ENCODE peak calls at places on chromosome 6, in six cellular contexts. P is breast epithelium, J is heart right ventricle, Z is fibroblast of lung, T is small intestine, B is lung. G is an unnamed sample. For H3K4me1, the result is how much of the 10 kb centered on the place peaks cover.

GRCh38 chr6:13357551-13358075 is 29.3 kb upstream of the TBC1D7 start:
- DNase-seq in B (no peak), J (no peak), P (no peak), T (no peak), Z (peak), G (no peak)

GRCh38 chr6:130431346-130431745 is 65.5 kb downstream of the TMEM200A start:
- DNase-seq in T (no peak), P (no peak), Z (no peak), J (no peak), B (no peak), G (peak)

GRCh38 chr6:87540541-87540940 is 49.2 kb downstream of the RARS2 start:
- DNase-seq in T (no peak), Z (peak), B (no peak), J (peak), P (no peak), G (no peak)

GRCh38 chr6:11064836-11065235 is 20.7 kb upstream of the ELOVL2 start:
- DNase-seq in P (no peak), T (no peak), J (no peak), B (no peak), Z (no peak), G (peak)

GRCh38 chr6:156720739-156721714 is 56.2 kb upstream of the ARID1B start:
- DNase-seq in J (no peak), P (peak), B (peak), T (peak), Z (no peak), G (no peak)

GRCh38 chr6:39980839-39981580 is 46.7 kb upstream of the MOCS1 start:
- DNase-seq in P (peak), T (peak), B (peak), Z (peak), J (peak), G (peak)

GRCh38 chr6:104669483-104669882 is 190.2 kb downstream of the HACE1 start:
- DNase-seq in J (no peak), T (no peak), Z (no peak), B (no peak), P (no peak), G (no peak)

GRCh38 chr6:23077797-23078196 is 508.4 kb downstream of the HDGFL1 start:
- DNase-seq in P (no peak), B (no peak), J (no peak), T (no peak), Z (no peak), G (no peak)

GRCh38 chr6:129183039-129183438 is 300.1 kb downstream of the LAMA2 start:
- DNase-seq in B (no peak), P (no peak), T (no peak), Z (peak), J (no peak), G (no peak)
- H3K4me1 ChIP-seq in B (under half), P (under half), T (under half), Z (under half), J (under half), G (under half)

GRCh38 chr6:52566853-52567279 is 10.0 kb downstream of the TRAM2 start:
- DNase-seq in J (no peak), P (no peak), Z (peak), T (peak), B (no peak), G (no peak)
- H3K4me1 ChIP-seq in J (half or more), P (under half), Z (half or more), T (under half), B (under half), G (under half)

DNA sequence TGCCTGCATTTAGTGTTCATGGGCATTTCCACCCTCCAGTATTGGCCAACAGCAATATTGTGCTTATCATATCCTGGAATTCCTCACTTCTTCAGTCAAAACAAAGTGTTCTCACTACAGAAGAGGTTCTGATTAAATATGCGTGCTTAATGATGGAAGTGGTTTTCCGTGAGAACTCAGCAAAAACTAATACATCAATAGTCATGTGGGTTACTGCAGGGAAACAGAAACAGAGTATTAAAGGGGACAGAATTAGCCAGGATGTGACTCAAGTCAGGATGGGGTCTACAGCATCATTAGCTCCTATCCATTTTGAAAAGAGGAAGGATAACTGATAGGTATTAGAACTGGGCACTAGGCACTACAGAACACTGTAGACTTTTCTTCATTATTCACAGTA is 384.6 kb downstream of the CDKAL1 start:
- DNase-seq in B (no peak), Z (no peak), J (no peak), P (no peak), T (no peak), G (no peak)
- H3K4me1 ChIP-seq in B (under half), Z (under half), J (under half), P (under half), T (under half), G (under half)

GRCh38 chr6:158283304-158284005 is 28.8 kb upstream of the TULP4 start:
- DNase-seq in B (no peak), P (no peak), T (no peak), Z (peak), J (no peak), G (no peak)
- H3K4me1 ChIP-seq in B (under half), P (under half), T (under half), Z (under half), J (under half), G (under half)

GRCh38 chr6:41502607-41503434 is 43.4 kb upstream of the FOXP4 start:
- DNase-seq in B (no peak), P (peak), T (no peak), J (peak), Z (no peak), G (peak)
- H3K4me1 ChIP-seq in B (under half), P (under half), T (under half), J (under half), Z (under half), G (under half)

DNA sequence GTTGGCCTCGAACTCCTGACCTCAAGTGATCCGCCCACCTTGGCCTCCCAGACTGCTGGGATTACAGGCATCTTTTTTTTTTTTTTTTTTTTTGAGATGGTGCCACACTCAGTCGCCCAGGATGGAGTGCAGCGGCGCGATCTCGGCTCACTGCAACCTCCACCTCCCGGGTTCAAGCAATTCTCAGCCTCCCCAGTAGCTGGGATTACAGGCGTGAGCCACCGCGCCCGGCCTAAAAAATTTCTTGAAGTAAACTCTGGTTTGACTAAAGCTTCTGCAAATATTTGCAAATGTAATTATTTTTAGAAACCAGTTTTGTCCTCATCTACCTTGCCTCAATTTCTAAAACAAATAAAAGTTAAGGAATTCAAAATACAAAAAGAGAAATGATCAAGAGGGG is 1.2 kb downstream of the IBTK start:
- DNase-seq in Z (no peak), J (no peak), B (no peak), P (no peak), T (no peak), G (no peak)
- H3K4me1 ChIP-seq in Z (under half), J (under half), B (under half), P (under half), T (under half), G (under half)

GRCh38 chr6:139764498-139764986 is 390.1 kb upstream of the CITED2 start:
- DNase-seq in J (peak), Z (peak), B (no peak), P (peak), T (no peak), G (peak)
- H3K4me1 ChIP-seq in J (under half), Z (under half), B (under half), P (under half), T (under half), G (under half)

GRCh38 chr6:108362455-108362854 is 67.6 kb downstream of the AFG1L start:
- DNase-seq in Z (no peak), J (no peak), P (no peak), B (no peak), T (no peak), G (no peak)
- H3K4me1 ChIP-seq in Z (under half), J (under half), P (under half), B (under half), T (under half), G (under half)

GRCh38 chr6:1597924-1598323 is 11.8 kb upstream of the FOXC1 start:
- DNase-seq in T (no peak), Z (peak), J (no peak), B (no peak), P (no peak), G (no peak)
- H3K4me1 ChIP-seq in T (under half), Z (under half), J (under half), B (under half), P (under half), G (under half)